ENCODE peak calls at places on chromosome 21, in nine cellular contexts. One of them, this sample, is unnamed.

GRCh38 chr21:14383596-14384210 is 757 bp upstream of the HSPA13 start:
- DNase-seq in CD4-positive, alpha-beta T cell: no peak
- DNase-seq in HEK293T: peak
- DNase-seq in NCI-H1930: no peak
- DNase-seq in T-helper 22 cell: no peak
- DNase-seq in anterior cingulate cortex: no peak
- DNase-seq in left cardiac atrium: peak
- DNase-seq in NCI-H1694: no peak
- DNase-seq in G401: no peak
- DNase-seq in this sample: no peak

GRCh38 chr21:31142600-31142999 is 104.3 kb upstream of the KRTAP19-8 start:
- DNase-seq in NCI-H1694: no peak
- DNase-seq in CD4-positive, alpha-beta T cell: peak
- DNase-seq in T-helper 22 cell: no peak
- DNase-seq in anterior cingulate cortex: no peak
- DNase-seq in G401: peak
- DNase-seq in left cardiac atrium: no peak
- DNase-seq in NCI-H1930: no peak
- DNase-seq in HEK293T: no peak
- DNase-seq in this sample: peak

GRCh38 chr21:42644223-42645208 is 8.9 kb upstream of the PDE9A start:
- DNase-seq in T-helper 22 cell: no peak
- DNase-seq in anterior cingulate cortex: no peak
- DNase-seq in left cardiac atrium: peak
- DNase-seq in NCI-H1694: no peak
- DNase-seq in G401: no peak
- DNase-seq in CD4-positive, alpha-beta T cell: no peak
- DNase-seq in HEK293T: no peak
- DNase-seq in NCI-H1930: no peak
- DNase-seq in this sample: no peak

GRCh38 chr21:40143822-40144525 is 276.7 kb downstream of the PCP4 start:
- DNase-seq in CD4-positive, alpha-beta T cell: no peak
- DNase-seq in HEK293T: peak
- DNase-seq in T-helper 22 cell: no peak
- DNase-seq in anterior cingulate cortex: peak
- DNase-seq in NCI-H1930: peak
- DNase-seq in NCI-H1694: peak
- DNase-seq in left cardiac atrium: peak
- DNase-seq in G401: peak
- DNase-seq in this sample: peak

GRCh38 chr21:37367758-37368535 is 1.4 kb downstream of the DYRK1A start:
- DNase-seq in left cardiac atrium: peak
- DNase-seq in HEK293T: no peak
- DNase-seq in T-helper 22 cell: peak
- DNase-seq in NCI-H1930: no peak
- DNase-seq in anterior cingulate cortex: peak
- DNase-seq in CD4-positive, alpha-beta T cell: peak
- DNase-seq in G401: no peak
- DNase-seq in NCI-H1694: no peak
- DNase-seq in this sample: peak

GRCh38 chr21:42685036-42685435 is 31.6 kb downstream of the PDE9A start:
- DNase-seq in left cardiac atrium: no peak
- DNase-seq in T-helper 22 cell: no peak
- DNase-seq in CD4-positive, alpha-beta T cell: no peak
- DNase-seq in HEK293T: no peak
- DNase-seq in G401: peak
- DNase-seq in anterior cingulate cortex: no peak
- DNase-seq in NCI-H1694: no peak
- DNase-seq in NCI-H1930: no peak
- DNase-seq in this sample: no peak

GRCh38 chr21:37342046-37342632 is 24.4 kb upstream of the DYRK1A start:
- DNase-seq in T-helper 22 cell: no peak
- DNase-seq in NCI-H1694: no peak
- DNase-seq in G401: no peak
- DNase-seq in HEK293T: no peak
- DNase-seq in CD4-positive, alpha-beta T cell: no peak
- DNase-seq in left cardiac atrium: no peak
- DNase-seq in anterior cingulate cortex: no peak
- DNase-seq in NCI-H1930: no peak
- DNase-seq in this sample: no peak

GRCh38 chr21:44372616-44373015 is 19.2 kb downstream of the TRPM2 start:
- DNase-seq in left cardiac atrium: no peak
- DNase-seq in NCI-H1694: no peak
- DNase-seq in NCI-H1930: no peak
- DNase-seq in T-helper 22 cell: no peak
- DNase-seq in CD4-positive, alpha-beta T cell: no peak
- DNase-seq in G401: no peak
- DNase-seq in anterior cingulate cortex: no peak
- DNase-seq in HEK293T: no peak
- DNase-seq in this sample: no peak

GRCh38 chr21:15742052-15742451 is 12.3 kb downstream of the USP25 start:
- DNase-seq in left cardiac atrium: no peak
- DNase-seq in T-helper 22 cell: no peak
- DNase-seq in NCI-H1694: no peak
- DNase-seq in HEK293T: no peak
- DNase-seq in CD4-positive, alpha-beta T cell: no peak
- DNase-seq in NCI-H1930: no peak
- DNase-seq in G401: no peak
- DNase-seq in anterior cingulate cortex: no peak
- DNase-seq in this sample: no peak

GRCh38 chr21:41976611-41977010 is 22.8 kb upstream of the C2CD2 start:
- DNase-seq in left cardiac atrium: no peak
- DNase-seq in NCI-H1694: no peak
- DNase-seq in G401: no peak
- DNase-seq in T-helper 22 cell: no peak
- DNase-seq in anterior cingulate cortex: no peak
- DNase-seq in NCI-H1930: no peak
- DNase-seq in HEK293T: no peak
- DNase-seq in CD4-positive, alpha-beta T cell: no peak
- DNase-seq in this sample: no peak

GRCh38 chr21:42513151-42513984 is at the start of gene SLC37A1:
- DNase-seq in G401: no peak
- DNase-seq in anterior cingulate cortex: no peak
- DNase-seq in CD4-positive, alpha-beta T cell: peak
- DNase-seq in NCI-H1694: no peak
- DNase-seq in T-helper 22 cell: no peak
- DNase-seq in left cardiac atrium: peak
- DNase-seq in NCI-H1930: peak
- DNase-seq in HEK293T: peak
- DNase-seq in this sample: peak

GRCh38 chr21:42520628-42521253 is 7.1 kb downstream of the SLC37A1 start:
- DNase-seq in NCI-H1694: no peak
- DNase-seq in HEK293T: no peak
- DNase-seq in CD4-positive, alpha-beta T cell: no peak
- DNase-seq in left cardiac atrium: no peak
- DNase-seq in anterior cingulate cortex: no peak
- DNase-seq in T-helper 22 cell: no peak
- DNase-seq in G401: peak
- DNase-seq in NCI-H1930: no peak
- DNase-seq in this sample: peak

GRCh38 chr21:27648560-27648959 is 681.7 kb upstream of the ADAMTS5 start:
- DNase-seq in anterior cingulate cortex: no peak
- DNase-seq in NCI-H1930: no peak
- DNase-seq in T-helper 22 cell: no peak
- DNase-seq in HEK293T: no peak
- DNase-seq in NCI-H1694: no peak
- DNase-seq in G401: no peak
- DNase-seq in CD4-positive, alpha-beta T cell: no peak
- DNase-seq in left cardiac atrium: no peak
- DNase-seq in this sample: no peak

GRCh38 chr21:45643021-45643980 is at the start of gene PCBP3:
- DNase-seq in T-helper 22 cell: peak
- DNase-seq in anterior cingulate cortex: peak
- DNase-seq in NCI-H1694: no peak
- DNase-seq in left cardiac atrium: peak
- DNase-seq in CD4-positive, alpha-beta T cell: peak
- DNase-seq in NCI-H1930: peak
- DNase-seq in G401: peak
- DNase-seq in HEK293T: peak
- DNase-seq in this sample: peak

GRCh38 chr21:44702973-44703730 is 6.2 kb downstream of the KRTAP10-12 start:
- DNase-seq in left cardiac atrium: no peak
- DNase-seq in HEK293T: no peak
- DNase-seq in NCI-H1930: no peak
- DNase-seq in T-helper 22 cell: no peak
- DNase-seq in CD4-positive, alpha-beta T cell: no peak
- DNase-seq in NCI-H1694: no peak
- DNase-seq in anterior cingulate cortex: no peak
- DNase-seq in G401: no peak
- DNase-seq in this sample: peak

GRCh38 chr21:38956791-38957571 is 151.3 kb downstream of the ETS2 start:
- DNase-seq in T-helper 22 cell: no peak
- DNase-seq in HEK293T: no peak
- DNase-seq in G401: no peak
- DNase-seq in left cardiac atrium: peak
- DNase-seq in NCI-H1930: peak
- DNase-seq in CD4-positive, alpha-beta T cell: no peak
- DNase-seq in anterior cingulate cortex: peak
- DNase-seq in NCI-H1694: no peak
- DNase-seq in this sample: no peak

GRCh38 chr21:43302769-43303168 is 124.2 kb downstream of the SIK1 start:
- DNase-seq in NCI-H1694: no peak
- DNase-seq in HEK293T: no peak
- DNase-seq in T-helper 22 cell: no peak
- DNase-seq in G401: no peak
- DNase-seq in CD4-positive, alpha-beta T cell: no peak
- DNase-seq in NCI-H1930: no peak
- DNase-seq in anterior cingulate cortex: no peak
- DNase-seq in left cardiac atrium: peak
- DNase-seq in this sample: no peak

GRCh38 chr21:23861908-23862504 is 1745.3 kb downstream of the MRPL39 start:
- DNase-seq in anterior cingulate cortex: no peak
- DNase-seq in T-helper 22 cell: no peak
- DNase-seq in NCI-H1694: no peak
- DNase-seq in NCI-H1930: no peak
- DNase-seq in left cardiac atrium: no peak
- DNase-seq in CD4-positive, alpha-beta T cell: no peak
- DNase-seq in G401: no peak
- DNase-seq in HEK293T: no peak
- DNase-seq in this sample: no peak

GRCh38 chr21:38494688-38495087 is 3.6 kb downstream of the ERG start:
- DNase-seq in NCI-H1930: no peak
- DNase-seq in anterior cingulate cortex: no peak
- DNase-seq in T-helper 22 cell: no peak
- DNase-seq in CD4-positive, alpha-beta T cell: no peak
- DNase-seq in left cardiac atrium: no peak
- DNase-seq in NCI-H1694: no peak
- DNase-seq in HEK293T: no peak
- DNase-seq in G401: no peak
- DNase-seq in this sample: no peak

GRCh38 chr21:34930971-34931370 is 118.1 kb downstream of the RUNX1 start:
- DNase-seq in HEK293T: no peak
- DNase-seq in G401: no peak
- DNase-seq in T-helper 22 cell: no peak
- DNase-seq in anterior cingulate cortex: no peak
- DNase-seq in left cardiac atrium: no peak
- DNase-seq in NCI-H1694: no peak
- DNase-seq in CD4-positive, alpha-beta T cell: no peak
- DNase-seq in NCI-H1930: no peak
- DNase-seq in this sample: no peak

GRCh38 chr21:17585875-17586450 is 26.7 kb downstream of the BTG3 start:
- DNase-seq in CD4-positive, alpha-beta T cell: no peak
- DNase-seq in HEK293T: peak
- DNase-seq in NCI-H1930: no peak
- DNase-seq in T-helper 22 cell: no peak
- DNase-seq in NCI-H1694: peak
- DNase-seq in G401: peak
- DNase-seq in left cardiac atrium: no peak
- DNase-seq in anterior cingulate cortex: no peak
- DNase-seq in this sample: peak

GRCh38 chr21:33028759-33029511 is 3.2 kb downstream of the OLIG2 start:
- DNase-seq in anterior cingulate cortex: no peak
- DNase-seq in left cardiac atrium: no peak
- DNase-seq in T-helper 22 cell: no peak
- DNase-seq in NCI-H1930: no peak
- DNase-seq in G401: no peak
- DNase-seq in NCI-H1694: no peak
- DNase-seq in CD4-positive, alpha-beta T cell: peak
- DNase-seq in HEK293T: no peak
- DNase-seq in this sample: no peak

GRCh38 chr21:46219591-46220239 is 8.9 kb downstream of the LSS start:
- DNase-seq in T-helper 22 cell: no peak
- DNase-seq in anterior cingulate cortex: no peak
- DNase-seq in NCI-H1694: no peak
- DNase-seq in NCI-H1930: no peak
- DNase-seq in G401: no peak
- DNase-seq in left cardiac atrium: no peak
- DNase-seq in CD4-positive, alpha-beta T cell: no peak
- DNase-seq in HEK293T: no peak
- DNase-seq in this sample: no peak

GRCh38 chr21:43005635-43006034 is 31.3 kb downstream of the PKNOX1 start:
- DNase-seq in G401: no peak
- DNase-seq in CD4-positive, alpha-beta T cell: no peak
- DNase-seq in T-helper 22 cell: no peak
- DNase-seq in NCI-H1930: no peak
- DNase-seq in left cardiac atrium: no peak
- DNase-seq in NCI-H1694: no peak
- DNase-seq in HEK293T: no peak
- DNase-seq in anterior cingulate cortex: no peak
- DNase-seq in this sample: no peak

GRCh38 chr21:35057428-35057827 is 8.3 kb upstream of the RUNX1 start:
- DNase-seq in HEK293T: no peak
- DNase-seq in G401: no peak
- DNase-seq in NCI-H1930: no peak
- DNase-seq in NCI-H1694: no peak
- DNase-seq in T-helper 22 cell: no peak
- DNase-seq in left cardiac atrium: no peak
- DNase-seq in anterior cingulate cortex: no peak
- DNase-seq in CD4-positive, alpha-beta T cell: no peak
- DNase-seq in this sample: no peak

GRCh38 chr21:41715649-41716321 is 51.1 kb downstream of the RIPK4 start:
- DNase-seq in T-helper 22 cell: no peak
- DNase-seq in NCI-H1930: no peak
- DNase-seq in left cardiac atrium: no peak
- DNase-seq in HEK293T: no peak
- DNase-seq in G401: no peak
- DNase-seq in CD4-positive, alpha-beta T cell: no peak
- DNase-seq in NCI-H1694: no peak
- DNase-seq in anterior cingulate cortex: no peak
- DNase-seq in this sample: no peak

GRCh38 chr21:25942145-25942544 is 207.4 kb downstream of the GABPA start:
- DNase-seq in HEK293T: no peak
- DNase-seq in NCI-H1930: no peak
- DNase-seq in NCI-H1694: no peak
- DNase-seq in left cardiac atrium: no peak
- DNase-seq in G401: no peak
- DNase-seq in T-helper 22 cell: no peak
- DNase-seq in anterior cingulate cortex: no peak
- DNase-seq in CD4-positive, alpha-beta T cell: no peak
- DNase-seq in this sample: no peak

This sample was measured in SK-N-SH.